ENCODE peak calls at places on chromosomes 7 and 10, in four cellular contexts. One of them, this sample, is unnamed.
A peak's percentile ranks its signal among the peaks of the same experiment; 100 is the strongest.

GRCh38 chr7:75989726-75990388 is 4.5 kb downstream of the TMEM120A start:
- DNase-seq in HepG2: peak; percentile 11
- DNase-seq in A549: no peak
- DNase-seq in K562: no peak
- DNase-seq in this sample: no peak

GRCh38 chr10:11901454-11902431 is 78.6 kb downstream of the PROSER2 start:
- DNase-seq in HepG2: peak; percentile 23
- DNase-seq in A549: no peak
- DNase-seq in K562: peak; percentile 80
- DNase-seq in this sample: no peak

GRCh38 chr7:98221611-98222532 is 10.6 kb downstream of the BHLHA15 start:
- DNase-seq in HepG2: no peak
- DNase-seq in A549: no peak
- DNase-seq in K562: no peak
- DNase-seq in this sample: no peak

GRCh38 chr10:78817361-78817760 is 251.4 kb upstream of the ZMIZ1 start:
- DNase-seq in HepG2: no peak
- DNase-seq in A549: no peak
- DNase-seq in K562: no peak
- DNase-seq in this sample: no peak

GRCh38 chr7:94687810-94688209 is 31.9 kb upstream of the SGCE start:
- DNase-seq in HepG2: no peak
- DNase-seq in A549: no peak
- DNase-seq in K562: no peak
- DNase-seq in this sample: no peak

GRCh38 chr7:155878250-155878649 is 66.0 kb upstream of the SHH start:
- DNase-seq in HepG2: no peak
- DNase-seq in A549: no peak
- DNase-seq in K562: no peak
- DNase-seq in this sample: no peak

GRCh38 chr10:4396401-4397283 is 429.4 kb upstream of the AKR1E2 start:
- DNase-seq in HepG2: no peak
- DNase-seq in A549: no peak
- DNase-seq in K562: no peak
- DNase-seq in this sample: no peak

GRCh38 chr7:135197343-135197742 is 14.0 kb downstream of the WDR91 start:
- DNase-seq in HepG2: no peak
- DNase-seq in A549: no peak
- DNase-seq in K562: no peak
- DNase-seq in this sample: no peak

GRCh38 chr7:159099217-159099655 is 45.4 kb downstream of the VIPR2 start:
- DNase-seq in HepG2: no peak
- DNase-seq in A549: no peak
- DNase-seq in K562: no peak
- DNase-seq in this sample: no peak

GRCh38 chr7:101560856-101561255 is 68.2 kb downstream of the MYL10 start:
- DNase-seq in HepG2: no peak
- DNase-seq in A549: no peak
- DNase-seq in K562: no peak
- DNase-seq in this sample: no peak

GRCh38 chr7:100154651-100155491 is 3.7 kb downstream of the TRAPPC14 start:
- DNase-seq in HepG2: no peak
- DNase-seq in A549: no peak
- DNase-seq in K562: no peak
- DNase-seq in this sample: no peak

GRCh38 chr10:30111340-30111980 is 52.1 kb upstream of the JCAD start:
- DNase-seq in HepG2: no peak
- DNase-seq in A549: no peak
- DNase-seq in K562: no peak
- DNase-seq in this sample: no peak

GRCh38 chr10:19250542-19250941 is 201.9 kb downstream of the MALRD1 start:
- DNase-seq in HepG2: no peak
- DNase-seq in A549: no peak
- DNase-seq in K562: no peak
- DNase-seq in this sample: no peak

GRCh38 chr7:128809363-128809762 is 17.6 kb downstream of the CCDC136 start:
- DNase-seq in HepG2: no peak
- DNase-seq in A549: no peak
- DNase-seq in K562: no peak
- DNase-seq in this sample: no peak

GRCh38 chr7:126302639-126303038 is 950.1 kb downstream of the GRM8 start:
- DNase-seq in HepG2: no peak
- DNase-seq in A549: no peak
- DNase-seq in K562: no peak
- DNase-seq in this sample: no peak

GRCh38 chr10:73586583-73586984 is 4.6 kb downstream of the USP54 start:
- DNase-seq in HepG2: peak; percentile 93
- DNase-seq in A549: no peak
- DNase-seq in K562: peak; percentile 28
- DNase-seq in this sample: no peak

GRCh38 chr10:125144693-125145623 is 15.4 kb downstream of the CTBP2 start:
- DNase-seq in HepG2: no peak
- DNase-seq in A549: peak; percentile 78
- DNase-seq in K562: peak; percentile 79
- DNase-seq in this sample: no peak
- TF ChIP-seq POLR2AphosphoS2 in HepG2: no peak
- TF ChIP-seq POLR2AphosphoS2 in A549: no peak
- TF ChIP-seq POLR2AphosphoS2 in K562: no peak
- TF ChIP-seq POLR2AphosphoS2 in this sample: no peak

GRCh38 chr7:7399707-7400106 is 136.0 kb downstream of the COL28A1 start:
- DNase-seq in HepG2: no peak
- DNase-seq in A549: no peak
- DNase-seq in K562: no peak
- DNase-seq in this sample: no peak

GRCh38 chr7:7408001-7408770 is 127.5 kb downstream of the COL28A1 start:
- DNase-seq in HepG2: no peak
- DNase-seq in A549: no peak
- DNase-seq in K562: no peak
- DNase-seq in this sample: no peak

GRCh38 chr7:7405461-7405860 is 130.2 kb downstream of the COL28A1 start:
- DNase-seq in HepG2: no peak
- DNase-seq in A549: no peak
- DNase-seq in K562: no peak
- DNase-seq in this sample: no peak
- TF ChIP-seq POLR2AphosphoS2 in HepG2: no peak
- TF ChIP-seq POLR2AphosphoS2 in A549: no peak
- TF ChIP-seq POLR2AphosphoS2 in K562: no peak
- TF ChIP-seq POLR2AphosphoS2 in this sample: no peak

DNA sequence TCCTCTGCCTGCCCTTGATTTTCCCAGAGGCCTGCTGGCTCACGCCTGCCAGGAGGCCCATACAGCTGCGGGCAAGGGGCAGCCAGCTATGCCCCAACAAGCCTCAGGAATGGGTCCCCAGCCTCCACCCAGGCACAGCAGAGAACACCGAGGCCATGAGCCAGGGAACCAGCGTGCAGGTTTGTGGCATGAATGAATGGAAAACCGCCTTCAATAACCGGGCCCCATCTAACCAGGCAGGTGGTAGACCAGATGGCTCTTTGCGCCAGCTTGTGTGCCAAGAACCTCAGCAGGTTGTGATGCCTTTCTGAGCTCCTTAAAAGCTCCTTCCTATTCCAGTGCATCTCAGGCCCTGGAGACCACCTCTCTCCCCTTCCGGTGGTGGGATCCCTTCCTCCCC is 50.2 kb downstream of the ELFN1 start:
- DNase-seq in HepG2: no peak
- DNase-seq in A549: no peak
- DNase-seq in K562: no peak
- DNase-seq in this sample: no peak
- TF ChIP-seq POLR2AphosphoS2 in HepG2: no peak
- TF ChIP-seq POLR2AphosphoS2 in A549: no peak
- TF ChIP-seq POLR2AphosphoS2 in K562: no peak
- TF ChIP-seq POLR2AphosphoS2 in this sample: no peak

GRCh38 chr7:27581906-27582305 is 80.8 kb downstream of the HIBADH start:
- DNase-seq in HepG2: no peak
- DNase-seq in A549: no peak
- DNase-seq in K562: no peak
- DNase-seq in this sample: no peak

GRCh38 chr7:27585781-27586447 is 76.8 kb downstream of the HIBADH start:
- DNase-seq in HepG2: no peak
- DNase-seq in A549: no peak
- DNase-seq in K562: no peak
- DNase-seq in this sample: no peak

GRCh38 chr7:27587429-27587828 is 75.3 kb downstream of the HIBADH start:
- DNase-seq in HepG2: no peak
- DNase-seq in A549: no peak
- DNase-seq in K562: no peak
- DNase-seq in this sample: no peak

GRCh38 chr7:27590421-27590820 is 72.3 kb downstream of the HIBADH start:
- DNase-seq in HepG2: no peak
- DNase-seq in A549: no peak
- DNase-seq in K562: no peak
- DNase-seq in this sample: no peak

GRCh38 chr7:27586825-27587224 is 75.9 kb downstream of the HIBADH start:
- DNase-seq in HepG2: no peak
- DNase-seq in A549: no peak
- DNase-seq in K562: no peak
- DNase-seq in this sample: peak; percentile 53
- TF ChIP-seq POLR2AphosphoS2 in HepG2: no peak
- TF ChIP-seq POLR2AphosphoS2 in A549: no peak
- TF ChIP-seq POLR2AphosphoS2 in K562: no peak
- TF ChIP-seq POLR2AphosphoS2 in this sample: no peak

GRCh38 chr7:37683263-37684120 is at the start of gene GPR141:
- DNase-seq in HepG2: no peak
- DNase-seq in A549: no peak
- DNase-seq in K562: no peak
- DNase-seq in this sample: peak; percentile 93
- TF ChIP-seq POLR2AphosphoS2 in HepG2: no peak
- TF ChIP-seq POLR2AphosphoS2 in A549: no peak
- TF ChIP-seq POLR2AphosphoS2 in K562: no peak
- TF ChIP-seq POLR2AphosphoS2 in this sample: no peak

GRCh38 chr10:15879058-15879457 is 18.8 kb upstream of the MINDY3 start:
- DNase-seq in HepG2: peak; percentile 44
- DNase-seq in A549: peak; percentile 50
- DNase-seq in K562: peak; percentile 49
- DNase-seq in this sample: no peak

GRCh38 chr10:15879663-15880062 is 19.4 kb upstream of the MINDY3 start:
- DNase-seq in HepG2: no peak
- DNase-seq in A549: no peak
- DNase-seq in K562: no peak
- DNase-seq in this sample: no peak

GRCh38 chr10:15881542-15881941 is 21.2 kb upstream of the MINDY3 start:
- DNase-seq in HepG2: no peak
- DNase-seq in A549: no peak
- DNase-seq in K562: no peak
- DNase-seq in this sample: no peak

GRCh38 chr10:15884447-15884846 is 24.1 kb upstream of the MINDY3 start:
- DNase-seq in HepG2: no peak
- DNase-seq in A549: no peak
- DNase-seq in K562: no peak
- DNase-seq in this sample: no peak
- TF ChIP-seq POLR2AphosphoS2 in HepG2: no peak
- TF ChIP-seq POLR2AphosphoS2 in A549: no peak
- TF ChIP-seq POLR2AphosphoS2 in K562: no peak
- TF ChIP-seq POLR2AphosphoS2 in this sample: no peak

DNA sequence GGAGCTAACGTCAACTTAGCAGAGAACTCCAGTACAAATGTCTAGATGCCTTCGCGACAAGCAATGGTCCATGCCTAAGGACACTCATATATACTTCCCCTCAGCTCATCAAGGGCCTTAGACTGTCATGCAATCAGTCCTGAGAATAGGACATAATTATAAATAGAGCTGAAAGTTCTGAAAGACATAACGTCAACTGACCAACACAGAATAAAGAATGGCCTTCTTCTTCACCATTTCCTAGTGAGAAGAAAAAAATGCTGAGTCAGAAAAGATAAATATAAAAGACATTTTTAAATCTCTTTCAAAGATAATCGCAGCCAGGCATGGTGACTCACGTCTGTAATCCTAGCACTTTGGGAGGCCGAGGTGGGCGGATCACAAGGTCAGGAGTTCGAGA is 83.2 kb downstream of the ARMH3 start:
- DNase-seq in HepG2: no peak
- DNase-seq in A549: no peak
- DNase-seq in K562: no peak
- DNase-seq in this sample: no peak
- TF ChIP-seq POLR2AphosphoS2 in HepG2: no peak
- TF ChIP-seq POLR2AphosphoS2 in A549: no peak
- TF ChIP-seq POLR2AphosphoS2 in K562: no peak
- TF ChIP-seq POLR2AphosphoS2 in this sample: no peak

GRCh38 chr7:144439717-144440116 is 36.2 kb upstream of the NOBOX start:
- DNase-seq in HepG2: no peak
- DNase-seq in A549: no peak
- DNase-seq in K562: no peak
- DNase-seq in this sample: no peak

GRCh38 chr7:144436500-144436899 is 33.0 kb upstream of the NOBOX start:
- DNase-seq in HepG2: peak; percentile 49
- DNase-seq in A549: no peak
- DNase-seq in K562: no peak
- DNase-seq in this sample: no peak

GRCh38 chr7:144438759-144439158 is 35.3 kb upstream of the NOBOX start:
- DNase-seq in HepG2: peak; percentile 55
- DNase-seq in A549: no peak
- DNase-seq in K562: no peak
- DNase-seq in this sample: no peak

DNA sequence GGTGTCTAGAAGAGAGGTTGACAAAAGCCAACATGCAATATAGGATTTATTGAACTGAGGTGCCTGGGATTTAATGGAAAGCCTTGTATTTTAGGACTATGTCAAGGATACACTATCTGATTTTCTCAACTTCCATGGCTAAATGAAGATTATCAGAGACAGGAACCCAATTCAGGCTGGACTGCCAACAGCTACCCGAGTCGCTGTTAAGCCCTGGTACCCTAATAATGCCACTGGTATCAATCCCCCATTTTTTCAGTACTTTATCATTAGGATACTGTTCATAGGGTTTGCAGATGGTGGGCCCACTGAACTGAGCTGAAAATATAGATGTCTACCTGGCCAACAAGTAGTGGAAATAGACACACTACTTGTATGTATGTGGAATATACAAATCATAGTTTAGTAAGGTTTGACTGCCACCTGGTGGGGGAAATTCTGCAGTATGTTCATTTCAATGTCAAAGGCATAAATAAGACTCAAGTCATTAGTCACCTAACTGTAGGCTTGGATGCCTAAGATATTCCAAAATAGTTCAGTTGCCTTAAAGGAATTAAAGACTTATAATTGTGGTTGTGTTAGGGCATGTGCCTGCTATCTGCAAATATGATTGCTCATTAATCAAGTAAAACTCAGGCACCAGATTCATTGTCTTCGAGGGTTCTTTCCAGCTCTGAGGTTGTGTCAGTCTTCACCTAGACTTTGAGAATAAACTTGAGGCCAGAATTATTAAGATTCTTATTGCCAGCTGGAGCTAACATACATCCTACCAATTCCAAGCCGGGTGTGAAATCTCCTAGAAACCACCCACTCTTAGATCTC is 34.1 kb upstream of the NOBOX start:
- DNase-seq in HepG2: peak; percentile 56
- DNase-seq in A549: peak; percentile 18
- DNase-seq in K562: peak; percentile 61
- DNase-seq in this sample: peak; percentile 11
- TF ChIP-seq POLR2AphosphoS2 in HepG2: no peak
- TF ChIP-seq POLR2AphosphoS2 in A549: no peak
- TF ChIP-seq POLR2AphosphoS2 in K562: no peak
- TF ChIP-seq POLR2AphosphoS2 in this sample: no peak

GRCh38 chr10:132389631-132390454 is 7.2 kb upstream of the PWWP2B start:
- DNase-seq in HepG2: no peak
- DNase-seq in A549: no peak
- DNase-seq in K562: no peak
- DNase-seq in this sample: no peak
- TF ChIP-seq POLR2AphosphoS2 in HepG2: no peak
- TF ChIP-seq POLR2AphosphoS2 in A549: no peak
- TF ChIP-seq POLR2AphosphoS2 in K562: no peak
- TF ChIP-seq POLR2AphosphoS2 in this sample: no peak

This sample was measured in GM12878.